ENCODE peak calls at places on chromosome 6, in eight cellular contexts. D, M, I, C, O, K, S and P are unnamed samples.
A peak's percentile ranks its signal among the peaks of the same experiment; 100 is the strongest.

GRCh38 chr6:130944486-130944885 is 117.3 kb downstream of the SMLR1 start:
- DNase-seq in D (no peak), M (no peak), I (no peak), C (no peak), O (no peak), K (no peak), S (no peak), P (no peak)

GRCh38 chr6:55282145-55282544 is 45.1 kb upstream of the GFRAL start:
- DNase-seq in D (no peak), M (no peak), I (no peak), C (peak; percentile 41), O (no peak), K (no peak), S (no peak), P (peak; percentile 6)

GRCh38 chr6:157325069-157325805 is 1.9 kb upstream of the TMEM242 start:
- DNase-seq in D (no peak), M (no peak), I (no peak), C (peak; percentile 39), O (no peak), K (no peak), S (no peak), P (peak; percentile 36)

GRCh38 chr6:106637718-106638341 is 8.5 kb downstream of the QRSL1 start:
- DNase-seq in D (no peak), M (no peak), I (no peak), C (no peak), O (no peak), K (no peak), S (no peak), P (no peak)

GRCh38 chr6:170087946-170088348 is 202.9 kb downstream of the DLL1 start:
- DNase-seq in D (no peak), M (no peak), I (peak; percentile 67), C (no peak), O (no peak), K (no peak), S (peak; percentile 23), P (no peak)

GRCh38 chr6:119483936-119484335 is 134.4 kb upstream of the MAN1A1 start:
- DNase-seq in D (no peak), M (no peak), I (no peak), C (no peak), O (no peak), K (no peak), S (no peak), P (no peak)

GRCh38 chr6:38671885-38672467 is 31.0 kb downstream of the GLO1 start:
- DNase-seq in D (peak; percentile 66), M (peak; percentile 43), I (no peak), C (peak; percentile 72), O (peak; percentile 33), K (no peak), S (peak; percentile 55), P (peak; percentile 78)

GRCh38 chr6:28838289-28838633 is 85.5 kb downstream of the TRIM27 start:
- DNase-seq in D (no peak), M (no peak), I (peak; percentile 69), C (peak; percentile 75), O (peak; percentile 49), K (no peak), S (peak; percentile 67), P (peak; percentile 78)

GRCh38 chr6:12294851-12295536 is 4.8 kb downstream of the EDN1 start:
- DNase-seq in D (peak; percentile 60), M (no peak), I (no peak), C (no peak), O (no peak), K (no peak), S (no peak), P (peak; percentile 35)

GRCh38 chr6:72651967-72652956 is 30.4 kb downstream of the KCNQ5 start:
- DNase-seq in D (no peak), M (no peak), I (no peak), C (no peak), O (no peak), K (no peak), S (no peak), P (no peak)

DNA sequence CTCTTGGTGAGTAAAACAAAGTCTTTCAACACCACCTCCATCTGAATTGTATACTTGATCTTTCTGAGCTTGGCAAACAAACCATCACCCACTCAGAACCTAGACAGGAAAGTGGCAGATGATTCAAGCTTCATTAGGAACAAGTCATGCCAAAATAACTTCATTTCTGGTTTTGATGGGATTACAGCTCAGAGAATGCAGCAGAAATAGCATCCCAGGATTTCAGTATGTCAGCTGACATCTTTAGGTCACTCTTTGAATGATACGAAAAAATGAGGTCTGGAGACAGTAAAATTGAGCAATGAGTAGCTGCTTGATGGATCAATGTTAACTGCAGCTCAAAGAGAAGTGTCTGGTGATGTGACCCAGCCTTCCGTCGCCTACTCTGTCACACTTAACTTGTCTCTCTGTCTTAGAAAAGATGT is 92.4 kb downstream of the GJA10 start:
- DNase-seq in D (peak; percentile 84), M (no peak), I (no peak), C (peak; percentile 23), O (no peak), K (no peak), S (no peak), P (peak; percentile 32)
- H3K4me3 ChIP-seq in D (no peak overlapping the region), M (no peak overlapping the region), I (no peak overlapping the region), C (no peak overlapping the region), O (no peak overlapping the region), K (no peak overlapping the region), S (no peak overlapping the region), P (no peak overlapping the region)

GRCh38 chr6:79196908-79197307 is 37.6 kb downstream of the HMGN3 start:
- DNase-seq in D (no peak), M (no peak), I (no peak), C (no peak), O (no peak), K (no peak), S (no peak), P (no peak)

GRCh38 chr6:79201935-79202334 is 32.5 kb downstream of the HMGN3 start:
- DNase-seq in D (no peak), M (no peak), I (no peak), C (no peak), O (no peak), K (no peak), S (no peak), P (no peak)

GRCh38 chr6:79203753-79204253 is 30.7 kb downstream of the HMGN3 start:
- DNase-seq in D (no peak), M (no peak), I (no peak), C (no peak), O (no peak), K (no peak), S (no peak), P (no peak)

DNA sequence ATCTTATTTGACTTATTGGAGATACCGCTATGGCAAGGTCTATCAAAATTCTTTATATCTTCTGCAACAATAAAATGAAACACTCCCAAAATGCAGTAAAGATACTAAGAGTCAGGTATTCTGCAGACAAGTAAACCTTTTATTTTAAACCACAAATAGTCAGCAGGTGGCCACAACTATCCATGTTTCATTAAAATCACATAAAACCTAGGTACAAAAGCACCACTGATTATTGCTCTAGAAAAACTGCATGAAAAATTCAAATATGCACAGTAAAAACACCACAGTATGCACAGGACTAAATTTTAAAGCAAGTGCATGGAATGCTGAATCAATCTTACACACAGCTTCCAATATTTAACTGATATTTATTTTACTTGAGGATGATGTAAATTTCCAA is 33.4 kb downstream of the HMGN3 start:
- DNase-seq in D (no peak), M (no peak), I (no peak), C (no peak), O (no peak), K (no peak), S (no peak), P (no peak)
- TF ChIP-seq CTCF in D (no peak), M (no peak), I (no peak), C (no peak), O (no peak), K (no peak), S (no peak), P (no peak)

DNA sequence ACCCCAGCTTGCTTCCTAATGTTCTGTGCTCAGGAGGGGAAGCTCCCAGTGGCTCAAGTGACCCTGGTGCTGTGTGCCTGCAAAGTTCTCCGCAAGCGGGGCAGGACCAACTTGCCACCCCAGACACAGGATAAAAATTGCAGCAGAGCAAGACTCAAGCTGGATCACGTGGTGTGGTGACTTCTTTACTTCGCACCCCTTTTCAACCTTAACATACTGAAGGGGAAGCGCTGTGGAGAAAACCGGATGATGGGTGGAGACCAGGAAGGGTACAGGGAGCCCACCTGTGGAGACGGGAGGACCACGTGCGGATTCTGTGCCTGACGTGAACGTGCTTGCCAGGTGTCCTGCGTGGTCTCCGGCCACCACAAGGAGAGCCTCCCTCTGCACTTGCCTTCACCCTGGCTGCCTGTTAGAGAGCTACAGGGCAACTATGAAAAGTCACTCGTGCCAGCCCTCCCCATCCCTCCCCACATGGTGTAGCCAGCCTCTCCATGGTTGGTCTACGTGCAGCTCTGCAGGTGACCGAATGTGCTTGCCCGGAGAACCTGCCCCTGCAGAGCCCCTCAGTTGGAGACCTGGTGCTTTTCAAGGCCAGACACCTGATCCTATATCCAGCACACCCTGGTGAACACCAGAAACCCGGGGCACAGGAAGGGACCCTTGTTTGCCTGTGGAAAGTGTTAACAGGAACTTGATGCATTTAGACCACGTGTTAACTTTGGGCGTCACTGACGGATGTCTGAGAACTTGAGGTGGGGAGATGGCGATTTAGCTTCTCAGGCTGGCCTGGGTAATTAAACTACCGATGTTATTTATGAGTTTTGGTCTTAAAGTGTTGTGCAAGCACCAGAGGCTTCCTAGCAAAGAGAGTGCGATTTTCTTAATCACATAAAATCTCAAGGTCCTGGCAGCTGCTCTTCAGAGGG is 23.9 kb upstream of the DACT2 start:
- DNase-seq in D (no peak), M (no peak), I (no peak), C (no peak), O (no peak), K (no peak), S (no peak), P (no peak)
- H3K4me3 ChIP-seq in D (no peak overlapping the region), M (no peak overlapping the region), I (no peak overlapping the region), C (no peak overlapping the region), O (no peak overlapping the region), K (no peak overlapping the region), S (no peak overlapping the region), P (no peak overlapping the region)

GRCh38 chr6:165181951-165182414 is 127.4 kb downstream of the C6orf118 start:
- DNase-seq in D (peak; percentile 69), M (no peak), I (no peak), C (peak; percentile 72), O (no peak), K (no peak), S (no peak), P (peak; percentile 83)
- TF ChIP-seq CTCF in D (no peak), M (no peak), I (no peak), C (no peak), O (no peak), K (no peak), S (no peak), P (no peak)

DNA sequence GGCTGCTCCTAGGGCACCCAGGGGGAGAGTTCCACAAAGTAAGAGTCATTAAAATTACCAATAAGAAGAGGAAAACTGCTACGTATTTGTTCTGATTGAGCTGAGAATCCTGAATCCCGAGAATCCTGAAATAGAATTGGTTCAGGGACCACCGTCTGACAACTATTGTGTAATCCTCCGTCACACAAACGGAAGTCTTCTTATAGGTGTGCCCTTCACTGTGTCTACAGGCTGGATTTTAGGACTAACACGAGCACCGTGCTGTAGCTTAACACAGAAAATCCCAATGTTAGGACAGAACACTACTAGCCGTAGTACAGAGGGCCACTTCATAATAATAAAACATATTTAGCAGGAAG is 50.6 kb upstream of the RNF182 start:
- DNase-seq in D (no peak), M (no peak), I (no peak), C (no peak), O (no peak), K (no peak), S (no peak), P (no peak)
- H3K4me3 ChIP-seq in D (peak overlapping the region; percentile 51), M (peak overlapping the region; percentile 50), I (peak overlapping the region; percentile 54), C (no peak overlapping the region), O (no peak overlapping the region), K (peak overlapping the region; percentile 46), S (peak overlapping the region; percentile 47), P (no peak overlapping the region)